ENCODE peak calls at places on chromosomes 13 and 19, in five cellular contexts. Y, V, T, O and Z are unnamed samples.

GRCh38 chr19:10404888-10405808 is 1.8 kb upstream of the CDC37 start:
- DNase-seq in Y (no peak), V (no peak), T (no peak), O (no peak), Z (no peak)

GRCh38 chr19:57242821-57243220 is 2.4 kb downstream of the ZNF805 start:
- DNase-seq in Y (no peak), V (no peak), T (no peak), O (no peak), Z (no peak)

GRCh38 chr13:29893438-29893837 is 43.0 kb upstream of the UBL3 start:
- DNase-seq in Y (no peak), V (no peak), T (no peak), O (no peak), Z (no peak)

GRCh38 chr13:20401958-20402856 is 123.5 kb downstream of the CRYL1 start:
- DNase-seq in Y (no peak), V (no peak), T (peak; percentile 19), O (no peak), Z (no peak)

GRCh38 chr13:41403983-41404382 is 53.4 kb upstream of the RGCC start:
- DNase-seq in Y (no peak), V (no peak), T (no peak), O (no peak), Z (no peak)

GRCh38 chr19:46755077-46755852 is 9.0 kb upstream of the STRN4 start:
- DNase-seq in Y (no peak), V (no peak), T (no peak), O (no peak), Z (no peak)

GRCh38 chr19:29535984-29536508 is 10.3 kb downstream of the VSTM2B start:
- DNase-seq in Y (no peak), V (no peak), T (no peak), O (no peak), Z (no peak)

GRCh38 chr19:56341948-56342347 is 27.3 kb upstream of the ZSCAN5A start:
- DNase-seq in Y (no peak), V (no peak), T (no peak), O (no peak), Z (no peak)

GRCh38 chr19:46392252-46392801 is 21.0 kb downstream of the CCDC8 start:
- DNase-seq in Y (no peak), V (no peak), T (no peak), O (no peak), Z (no peak)

GRCh38 chr19:44603201-44603945 is 10.0 kb upstream of the IGSF23 start:
- DNase-seq in Y (no peak), V (no peak), T (peak; percentile 90), O (no peak), Z (no peak)

GRCh38 chr13:48412881-48413351 is at the start of gene LPAR6:
- DNase-seq in Y (no peak), V (no peak), T (no peak), O (no peak), Z (no peak)

GRCh38 chr19:44212865-44213346 is 574 bp downstream of the ZNF227 start:
- DNase-seq in Y (peak; percentile 25), V (no peak), T (no peak), O (no peak), Z (no peak)

GRCh38 chr13:109389456-109389855 is 396.9 kb downstream of the IRS2 start:
- DNase-seq in Y (no peak), V (no peak), T (no peak), O (no peak), Z (no peak)

GRCh38 chr19:56108447-56109195 is 12.5 kb downstream of the ZNF787 start:
- DNase-seq in Y (no peak), V (no peak), T (no peak), O (no peak), Z (no peak)

GRCh38 chr13:50131998-50132936 is 117.0 kb downstream of the KCNRG start:
- DNase-seq in Y (no peak), V (no peak), T (no peak), O (peak; percentile 11), Z (no peak)

GRCh38 chr19:47002106-47002766 is 17.4 kb upstream of the NPAS1 start:
- DNase-seq in Y (no peak), V (no peak), T (no peak), O (no peak), Z (no peak)

GRCh38 chr19:35901854-35902661 is at the start of gene HCST:
- DNase-seq in Y (no peak), V (peak; percentile 39), T (no peak), O (no peak), Z (no peak)

GRCh38 chr13:108036411-108036810 is 178.9 kb downstream of the LIG4 start:
- DNase-seq in Y (no peak), V (no peak), T (no peak), O (no peak), Z (no peak)